ENCODE peak calls at places on chromosomes 6 and 20, in seven cellular contexts. U, E, G, H, M, J and V are unnamed samples.

GRCh38 chr6:159042003-159042823 is 2.6 kb downstream of the TAGAP start:
- DNase-seq in U (peak; percentile 81), E (peak; percentile 66), G (peak; percentile 68), H (peak; percentile 54), M (peak; percentile 96), J (peak; percentile 50), V (peak; percentile 87)

GRCh38 chr6:32355018-32355417 is 16.7 kb downstream of the TSBP1 start:
- DNase-seq in U (peak; percentile 7), E (no peak), G (no peak), H (no peak), M (no peak), J (no peak), V (no peak)

GRCh38 chr6:35643162-35643535 is 45.6 kb downstream of the FKBP5 start:
- DNase-seq in U (no peak), E (no peak), G (no peak), H (no peak), M (no peak), J (no peak), V (no peak)

GRCh38 chr6:102485480-102485879 is 1092.0 kb downstream of the GRIK2 start:
- DNase-seq in U (no peak), E (no peak), G (no peak), H (no peak), M (no peak), J (peak; percentile 18), V (no peak)

GRCh38 chr6:51775942-51776860 is 311.2 kb downstream of the PKHD1 start:
- DNase-seq in U (no peak), E (no peak), G (no peak), H (no peak), M (no peak), J (no peak), V (no peak)

GRCh38 chr6:9537381-9537780 is 877.5 kb downstream of the TFAP2A start:
- DNase-seq in U (no peak), E (no peak), G (no peak), H (no peak), M (no peak), J (no peak), V (no peak)

GRCh38 chr20:63322146-63322922 is 29.3 kb downstream of the COL20A1 start:
- DNase-seq in U (no peak), E (peak; percentile 53), G (peak; percentile 50), H (no peak), M (no peak), J (peak; percentile 8), V (no peak)

GRCh38 chr6:34560366-34561226 is 4.5 kb upstream of the SPDEF start:
- DNase-seq in U (no peak), E (no peak), G (no peak), H (no peak), M (no peak), J (peak; percentile 36), V (no peak)

GRCh38 chr20:4192378-4193048 is 177.2 kb upstream of the RNF24 start:
- DNase-seq in U (peak; percentile 24), E (no peak), G (no peak), H (no peak), M (no peak), J (no peak), V (no peak)

GRCh38 chr6:3526962-3527796 is 70.3 kb upstream of the SLC22A23 start:
- DNase-seq in U (no peak), E (no peak), G (no peak), H (no peak), M (no peak), J (no peak), V (no peak)

GRCh38 chr6:149897015-149897697 is 757 bp downstream of the RAET1E start:
- DNase-seq in U (no peak), E (peak; percentile 90), G (peak; percentile 94), H (no peak), M (no peak), J (no peak), V (no peak)

GRCh38 chr6:119671105-119671504 is 321.5 kb upstream of the MAN1A1 start:
- DNase-seq in U (peak; percentile 2), E (no peak), G (no peak), H (no peak), M (no peak), J (no peak), V (no peak)

GRCh38 chr6:119672725-119673124 is 323.2 kb upstream of the MAN1A1 start:
- DNase-seq in U (peak; percentile 7), E (no peak), G (no peak), H (no peak), M (no peak), J (no peak), V (no peak)

GRCh38 chr6:119676230-119676629 is 326.7 kb upstream of the MAN1A1 start:
- DNase-seq in U (no peak), E (no peak), G (no peak), H (no peak), M (no peak), J (no peak), V (no peak)

GRCh38 chr6:119678961-119679360 is 329.4 kb upstream of the MAN1A1 start:
- DNase-seq in U (no peak), E (no peak), G (no peak), H (no peak), M (no peak), J (no peak), V (no peak)

DNA sequence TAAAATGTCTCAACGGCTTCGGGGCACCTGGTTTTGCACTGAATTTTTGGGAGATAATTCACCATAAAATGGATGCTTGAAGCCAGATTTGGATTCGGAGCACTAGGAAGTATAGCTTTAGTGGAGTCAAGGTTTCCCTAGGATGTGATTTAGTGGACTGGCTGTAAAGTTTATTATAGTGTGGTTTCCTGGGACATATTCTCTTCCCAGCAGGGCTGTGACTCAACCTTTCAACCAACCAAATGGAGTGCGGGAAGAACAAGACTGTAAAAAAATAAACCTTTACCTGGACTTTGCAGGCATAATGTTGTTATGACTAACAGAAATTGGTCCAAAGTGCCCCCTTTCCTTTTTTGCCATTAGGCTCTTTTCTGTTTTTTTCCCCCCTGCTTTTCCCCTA is 327.4 kb upstream of the MAN1A1 start:
- DNase-seq in U (no peak), E (no peak), G (no peak), H (no peak), M (no peak), J (no peak), V (no peak)
- H3K4me3 ChIP-seq in U (no peak overlapping the region), E (no peak overlapping the region), G (no peak overlapping the region), H (no peak overlapping the region), M (no peak overlapping the region), J (no peak overlapping the region), V (no peak overlapping the region)

GRCh38 chr6:43628392-43629103 is 516 bp downstream of the GTPBP2 start:
- DNase-seq in U (peak; percentile 89), E (peak; percentile 73), G (peak; percentile 74), H (no peak), M (peak; percentile 52), J (peak; percentile 54), V (peak; percentile 57)
- H3K4me3 ChIP-seq in U (peak overlapping the region; percentile 70), E (peak overlapping the region; percentile 100), G (peak overlapping the region; percentile 97), H (peak overlapping the region; percentile 92), M (peak overlapping the region; percentile 75), J (peak overlapping the region; percentile 96), V (peak overlapping the region; percentile 67)

GRCh38 chr6:85675030-85675819 is 32.5 kb upstream of the SYNCRIP start:
- DNase-seq in U (no peak), E (no peak), G (no peak), H (no peak), M (no peak), J (peak; percentile 21), V (peak; percentile 67)
- H3K4me3 ChIP-seq in U (no peak overlapping the region), E (peak overlapping the region; percentile 90), G (peak overlapping the region; percentile 90), H (peak overlapping the region; percentile 70), M (peak overlapping the region; percentile 99), J (peak overlapping the region; percentile 97), V (peak overlapping the region; percentile 66)

GRCh38 chr6:138571174-138571573 is 71.9 kb upstream of the NHSL1 start:
- DNase-seq in U (no peak), E (no peak), G (no peak), H (no peak), M (no peak), J (no peak), V (no peak)
- H3K4me3 ChIP-seq in U (no peak overlapping the region), E (no peak overlapping the region), G (peak overlapping the region; percentile 61), H (no peak overlapping the region), M (no peak overlapping the region), J (no peak overlapping the region), V (no peak overlapping the region)

GRCh38 chr20:19932170-19932667 is 84.9 kb upstream of the NAA20 start:
- DNase-seq in U (no peak), E (no peak), G (no peak), H (no peak), M (no peak), J (no peak), V (no peak)
- H3K4me3 ChIP-seq in U (no peak overlapping the region), E (no peak overlapping the region), G (no peak overlapping the region), H (no peak overlapping the region), M (no peak overlapping the region), J (no peak overlapping the region), V (no peak overlapping the region)